ENCODE peak calls at places on chromosomes 12 and 14, in seven cellular contexts. V, Z, J, N, U, R and K are unnamed samples.

GRCh38 chr14:28987516-28987915 is 220.9 kb downstream of the FOXG1 start:
- DNase-seq in V (no peak), Z (no peak), J (no peak), N (no peak), U (no peak), R (no peak), K (no peak)

GRCh38 chr12:95740751-95741150 is 49.8 kb downstream of the NTN4 start:
- DNase-seq in V (no peak), Z (no peak), J (no peak), N (no peak), U (no peak), R (no peak), K (no peak)

GRCh38 chr14:71833476-71833875 is 98.8 kb upstream of the RGS6 start:
- DNase-seq in V (no peak), Z (no peak), J (no peak), N (no peak), U (no peak), R (no peak), K (peak)

GRCh38 chr14:22065372-22065771 is 391.8 kb upstream of the OR4E1 start:
- DNase-seq in V (no peak), Z (no peak), J (no peak), N (no peak), U (no peak), R (no peak), K (no peak)

GRCh38 chr12:79927772-79928474 is 7.0 kb downstream of the PPP1R12A start:
- DNase-seq in V (no peak), Z (no peak), J (no peak), N (no peak), U (no peak), R (peak), K (no peak)

GRCh38 chr12:58206876-58207275 is 265.5 kb downstream of the ATP23 start:
- DNase-seq in V (no peak), Z (no peak), J (no peak), N (no peak), U (no peak), R (no peak), K (no peak)

GRCh38 chr12:63149884-63150254 is 1.1 kb downstream of the AVPR1A start:
- DNase-seq in V (no peak), Z (no peak), J (peak), N (no peak), U (no peak), R (no peak), K (no peak)

GRCh38 chr14:22737052-22737451 is 29.4 kb upstream of the OXA1L start:
- DNase-seq in V (no peak), Z (no peak), J (no peak), N (no peak), U (no peak), R (peak), K (no peak)

GRCh38 chr14:38400751-38401150 is 144.9 kb upstream of the CLEC14A start:
- DNase-seq in V (no peak), Z (no peak), J (no peak), N (no peak), U (no peak), R (no peak), K (no peak)

GRCh38 chr12:104704224-104704623 is 247.5 kb downstream of the CHST11 start:
- DNase-seq in V (no peak), Z (no peak), J (no peak), N (peak), U (no peak), R (no peak), K (no peak)

GRCh38 chr14:57962293-57962996 is 96.6 kb upstream of the SLC35F4 start:
- DNase-seq in V (peak), Z (no peak), J (peak), N (peak), U (no peak), R (no peak), K (no peak)

GRCh38 chr12:131499160-131499863 is 211.6 kb upstream of the SFSWAP start:
- DNase-seq in V (no peak), Z (no peak), J (peak), N (no peak), U (no peak), R (no peak), K (no peak)

GRCh38 chr12:96501908-96502307 is 12.5 kb downstream of the CFAP54 start:
- DNase-seq in V (no peak), Z (no peak), J (no peak), N (no peak), U (no peak), R (no peak), K (no peak)

GRCh38 chr12:108825205-108825950 is 32.0 kb downstream of the SSH1 start:
- DNase-seq in V (no peak), Z (no peak), J (no peak), N (no peak), U (no peak), R (no peak), K (no peak)

GRCh38 chr12:21773263-21773741 is 1.2 kb downstream of the KCNJ8 start:
- DNase-seq in V (peak), Z (no peak), J (peak), N (peak), U (no peak), R (peak), K (peak)

GRCh38 chr12:11920231-11920630 is 150.5 kb upstream of the BCL2L14 start:
- DNase-seq in V (no peak), Z (no peak), J (no peak), N (no peak), U (no peak), R (no peak), K (no peak)

GRCh38 chr14:105315211-105315721 is 718 bp downstream of the PACS2 start:
- DNase-seq in V (peak), Z (peak), J (no peak), N (no peak), U (peak), R (peak), K (peak)

GRCh38 chr12:76878045-76878898 is 547 bp downstream of the CSRP2 start:
- DNase-seq in V (peak), Z (peak), J (peak), N (peak), U (no peak), R (peak), K (no peak)

GRCh38 chr12:123748661-123749060 is 13.4 kb upstream of the DNAH10 start:
- DNase-seq in V (no peak), Z (no peak), J (no peak), N (no peak), U (no peak), R (no peak), K (no peak)

GRCh38 chr14:64388533-64389243 is 535 bp downstream of the MTHFD1 start:
- DNase-seq in V (peak), Z (peak), J (peak), N (peak), U (peak), R (no peak), K (peak)

GRCh38 chr12:48691826-48692473 is 9.9 kb upstream of the KANSL2 start:
- DNase-seq in V (no peak), Z (no peak), J (no peak), N (no peak), U (no peak), R (no peak), K (no peak)

GRCh38 chr12:77940566-77940965 is 109.9 kb downstream of the NAV3 start:
- DNase-seq in V (no peak), Z (peak), J (no peak), N (no peak), U (no peak), R (no peak), K (no peak)

GRCh38 chr12:67593041-67593870 is 55.3 kb upstream of the DYRK2 start:
- DNase-seq in V (no peak), Z (no peak), J (no peak), N (peak), U (peak), R (peak), K (peak)

GRCh38 chr12:57031228-57031670 is 14.9 kb upstream of the TAC3 start:
- DNase-seq in V (no peak), Z (peak), J (no peak), N (peak), U (no peak), R (peak), K (no peak)

GRCh38 chr12:3583656-3584334 is 92.8 kb downstream of the PRMT8 start:
- DNase-seq in V (no peak), Z (no peak), J (no peak), N (no peak), U (no peak), R (no peak), K (no peak)